ENCODE peak calls at places on chromosomes 13 and 19, in six cellular contexts. V is HL-60, D is breast epithelium, H is suprapubic skin, I is HCT116, X is spleen. G is an unnamed sample.

GRCh38 chr19:29260477-29261317 is 47.7 kb upstream of the UQCRFS1 start:
- DNase-seq in V (peak), D (no peak), H (no peak), I (peak), X (no peak), G (no peak)

GRCh38 chr13:28652002-28652401 is 6.9 kb upstream of the POMP start:
- DNase-seq in V (no peak), D (no peak), H (no peak), I (no peak), X (no peak), G (no peak)

GRCh38 chr19:55283548-55284393 is at the start of gene BRSK1:
- DNase-seq in V (no peak), D (no peak), H (no peak), I (peak), X (no peak), G (no peak)

GRCh38 chr13:98977568-98978270 is at the start of gene DOCK9:
- DNase-seq in V (no peak), D (no peak), H (no peak), I (no peak), X (no peak), G (no peak)

GRCh38 chr13:65854431-65854830 is 1375.7 kb downstream of the PCDH9 start:
- DNase-seq in V (no peak), D (no peak), H (no peak), I (no peak), X (no peak), G (no peak)

GRCh38 chr13:33312150-33312908 is 26.8 kb upstream of the STARD13 start:
- DNase-seq in V (no peak), D (no peak), H (no peak), I (no peak), X (no peak), G (no peak)

GRCh38 chr13:113920606-113921306 is 53.1 kb downstream of the C13orf46 start:
- DNase-seq in V (no peak), D (peak), H (peak), I (no peak), X (no peak), G (peak)

GRCh38 chr13:24269803-24270202 is 39.6 kb upstream of the C1QTNF9 start:
- DNase-seq in V (no peak), D (no peak), H (no peak), I (no peak), X (no peak), G (no peak)

GRCh38 chr19:13718733-13719132 is 45.6 kb upstream of the MRI1 start:
- DNase-seq in V (no peak), D (no peak), H (no peak), I (no peak), X (no peak), G (no peak)

GRCh38 chr19:35545855-35546381 is 492 bp downstream of the TMEM147 start:
- DNase-seq in V (peak), D (peak), H (no peak), I (no peak), X (peak), G (no peak)

GRCh38 chr19:6521718-6522646 is 8.8 kb upstream of the TNFSF9 start:
- DNase-seq in V (no peak), D (no peak), H (no peak), I (no peak), X (peak), G (no peak)

GRCh38 chr19:38049105-38049649 is 142.2 kb downstream of the SIPA1L3 start:
- DNase-seq in V (peak), D (no peak), H (no peak), I (no peak), X (peak), G (no peak)

GRCh38 chr13:47679391-47679790 is 321.7 kb downstream of the SUCLA2 start:
- DNase-seq in V (no peak), D (no peak), H (no peak), I (no peak), X (no peak), G (no peak)

GRCh38 chr13:20441879-20442278 is 83.8 kb downstream of the CRYL1 start:
- DNase-seq in V (no peak), D (no peak), H (no peak), I (peak), X (no peak), G (no peak)

GRCh38 chr19:40803857-40804782 is 5.1 kb downstream of the EGLN2 start:
- DNase-seq in V (no peak), D (no peak), H (no peak), I (no peak), X (peak), G (no peak)

GRCh38 chr13:91381371-91381770 is 17.1 kb upstream of the GPC5 start:
- DNase-seq in V (no peak), D (no peak), H (no peak), I (no peak), X (no peak), G (no peak)

GRCh38 chr19:47447470-47448359 is 24.0 kb downstream of the SLC8A2 start:
- DNase-seq in V (no peak), D (peak), H (no peak), I (peak), X (no peak), G (no peak)

GRCh38 chr13:32829676-32830091 is 186.5 kb upstream of the KL start:
- DNase-seq in V (no peak), D (no peak), H (no peak), I (peak), X (no peak), G (no peak)

GRCh38 chr19:55526216-55527196 is 10.4 kb downstream of the SBK2 start:
- DNase-seq in V (peak), D (peak), H (no peak), I (no peak), X (no peak), G (no peak)

DNA sequence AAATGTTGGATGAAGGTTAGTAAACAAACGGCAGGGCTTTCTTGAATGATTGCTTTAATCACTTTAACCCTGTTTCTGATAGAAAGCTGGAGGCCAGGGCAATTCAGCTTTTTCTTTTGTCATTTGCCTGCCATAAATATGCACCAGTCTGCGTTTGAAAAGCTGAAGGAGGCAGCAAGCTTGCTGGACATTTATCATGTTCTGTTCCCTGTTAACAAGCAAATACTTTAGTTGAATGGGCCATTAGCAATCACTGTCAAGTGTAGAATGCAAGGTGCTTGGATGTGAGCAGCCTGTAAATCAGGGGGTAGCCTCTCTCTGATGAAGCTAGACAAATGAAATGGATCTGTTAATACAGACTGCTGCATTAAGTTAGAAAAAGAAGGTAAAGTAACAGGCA is 7.7 kb downstream of the EFNB2 start:
- DNase-seq in V (no peak), D (no peak), H (no peak), I (no peak), X (no peak), G (no peak)
- TF ChIP-seq CTCF in V (no peak), D (no peak), H (no peak), I (no peak), X (no peak), G (no peak)

GRCh38 chr19:50301607-50301971 is 27.6 kb downstream of the KCNC3 start:
- DNase-seq in V (no peak), D (no peak), H (no peak), I (no peak), X (no peak), G (no peak)
- TF ChIP-seq POLR2AphosphoS5 in V (no peak), D (no peak), H (no peak), I (no peak), X (no peak), G (no peak)

DNA sequence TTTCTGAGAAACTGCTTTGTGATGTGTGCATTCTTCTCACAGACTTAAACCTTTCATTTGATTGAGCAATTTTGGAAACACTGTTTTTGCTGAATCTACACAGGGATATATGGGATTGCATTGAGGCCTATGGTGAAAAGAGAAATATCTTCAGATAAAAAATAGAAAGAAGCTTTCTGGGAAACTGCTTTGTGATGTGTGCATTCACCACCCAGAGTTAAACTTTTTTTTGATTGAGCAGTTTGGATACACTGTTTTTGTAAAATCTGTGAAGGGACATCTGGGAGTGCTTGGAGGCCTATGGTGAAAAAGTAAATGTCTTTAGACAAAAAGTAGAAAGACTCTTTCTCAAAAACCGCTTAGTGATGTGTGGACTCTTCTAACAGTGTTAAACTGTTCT is 1683.8 kb downstream of the UQCRFS1 start:
- DNase-seq in V (no peak), D (no peak), H (no peak), I (no peak), X (no peak), G (no peak)
- H3K4me3 ChIP-seq in V (no peak), D (no peak), H (no peak), I (no peak), X (no peak), G (no peak)

GRCh38 chr19:28242317-28242927 is 970.5 kb downstream of the UQCRFS1 start:
- DNase-seq in V (peak), D (no peak), H (no peak), I (no peak), X (no peak), G (no peak)
- TF ChIP-seq CTCF in V (peak), D (no peak), H (no peak), I (no peak), X (peak), G (no peak)

DNA sequence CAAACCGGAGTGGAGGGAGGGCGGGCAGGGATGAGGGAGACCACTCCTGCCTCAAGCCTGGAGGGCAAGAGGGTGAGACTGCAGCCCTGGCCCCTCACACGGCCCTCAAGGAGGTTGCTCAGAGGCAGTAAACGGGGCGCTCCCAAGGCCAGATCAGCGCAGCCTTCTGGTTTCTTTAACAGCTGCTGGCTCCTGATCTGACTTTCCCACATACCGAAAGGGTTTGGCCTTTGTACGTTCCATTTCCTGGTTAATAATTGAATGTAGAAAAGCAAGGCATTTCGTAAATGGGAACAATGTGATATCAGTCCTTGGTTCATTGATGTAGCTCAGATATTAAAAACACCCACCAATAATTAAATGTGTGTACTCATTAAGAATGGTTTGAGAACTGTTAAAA is 71.5 kb downstream of the GGACT start:
- DNase-seq in V (no peak), D (no peak), H (no peak), I (no peak), X (no peak), G (no peak)
- TF ChIP-seq POLR2AphosphoS5 in V (no peak), D (no peak), H (no peak), I (no peak), X (no peak), G (no peak)

G was measured in vagina.